ENCODE peak calls at places on chromosomes 4 and X, in six cellular contexts. One of them, this sample, is unnamed.

GRCh38 chr4:2940267-2941137 is 22.7 kb downstream of the NOP14 start:
- DNase-seq in K562: no peak
- DNase-seq in H1: no peak
- DNase-seq in GM12878: no peak
- DNase-seq in GM12891: no peak
- DNase-seq in HepG2: no peak
- DNase-seq in this sample: no peak

GRCh38 chr4:48190839-48191238 is 56.8 kb upstream of the TXK start:
- DNase-seq in K562: no peak
- DNase-seq in H1: no peak
- DNase-seq in GM12878: no peak
- DNase-seq in GM12891: no peak
- DNase-seq in HepG2: no peak
- DNase-seq in this sample: no peak

GRCh38 chr4:57442834-57443291 is 332.7 kb upstream of the IGFBP7 start:
- DNase-seq in K562: peak
- DNase-seq in H1: peak
- DNase-seq in GM12878: no peak
- DNase-seq in GM12891: no peak
- DNase-seq in HepG2: peak
- DNase-seq in this sample: no peak

GRCh38 chrX:3712870-3713224 is 602 bp downstream of the PRKX start:
- DNase-seq in K562: peak
- DNase-seq in H1: no peak
- DNase-seq in GM12878: no peak
- DNase-seq in GM12891: no peak
- DNase-seq in HepG2: no peak
- DNase-seq in this sample: peak

GRCh38 chrX:50067435-50068292 is 133.1 kb downstream of the AKAP4 start:
- DNase-seq in K562: peak
- DNase-seq in H1: peak
- DNase-seq in GM12878: no peak
- DNase-seq in GM12891: no peak
- DNase-seq in HepG2: peak
- DNase-seq in this sample: no peak

GRCh38 chrX:113586281-113586898 is 745.8 kb upstream of the AMOT start:
- DNase-seq in K562: no peak
- DNase-seq in H1: no peak
- DNase-seq in GM12878: no peak
- DNase-seq in GM12891: no peak
- DNase-seq in HepG2: no peak
- DNase-seq in this sample: no peak

GRCh38 chrX:132774312-132774711 is 184.1 kb downstream of the HS6ST2 start:
- DNase-seq in K562: no peak
- DNase-seq in H1: no peak
- DNase-seq in GM12878: no peak
- DNase-seq in GM12891: no peak
- DNase-seq in HepG2: no peak
- DNase-seq in this sample: no peak

GRCh38 chr4:185040523-185040922 is 22.2 kb downstream of the HELT start:
- DNase-seq in K562: no peak
- DNase-seq in H1: no peak
- DNase-seq in GM12878: no peak
- DNase-seq in GM12891: no peak
- DNase-seq in HepG2: no peak
- DNase-seq in this sample: no peak

GRCh38 chrX:54639018-54639345 is 109.0 kb downstream of the GNL3L start:
- DNase-seq in K562: no peak
- DNase-seq in H1: no peak
- DNase-seq in GM12878: no peak
- DNase-seq in GM12891: no peak
- DNase-seq in HepG2: no peak
- DNase-seq in this sample: no peak

GRCh38 chrX:54641530-54641929 is 111.5 kb downstream of the GNL3L start:
- DNase-seq in K562: no peak
- DNase-seq in H1: no peak
- DNase-seq in GM12878: no peak
- DNase-seq in GM12891: no peak
- DNase-seq in HepG2: no peak
- DNase-seq in this sample: no peak

GRCh38 chrX:54640721-54641120 is 110.7 kb downstream of the GNL3L start:
- DNase-seq in K562: no peak
- DNase-seq in H1: no peak
- DNase-seq in GM12878: no peak
- DNase-seq in GM12891: no peak
- DNase-seq in HepG2: peak
- DNase-seq in this sample: no peak

GRCh38 chrX:54640103-54640428 is 110.0 kb downstream of the GNL3L start:
- DNase-seq in K562: no peak
- DNase-seq in H1: no peak
- DNase-seq in GM12878: no peak
- DNase-seq in GM12891: no peak
- DNase-seq in HepG2: no peak
- DNase-seq in this sample: no peak

DNA sequence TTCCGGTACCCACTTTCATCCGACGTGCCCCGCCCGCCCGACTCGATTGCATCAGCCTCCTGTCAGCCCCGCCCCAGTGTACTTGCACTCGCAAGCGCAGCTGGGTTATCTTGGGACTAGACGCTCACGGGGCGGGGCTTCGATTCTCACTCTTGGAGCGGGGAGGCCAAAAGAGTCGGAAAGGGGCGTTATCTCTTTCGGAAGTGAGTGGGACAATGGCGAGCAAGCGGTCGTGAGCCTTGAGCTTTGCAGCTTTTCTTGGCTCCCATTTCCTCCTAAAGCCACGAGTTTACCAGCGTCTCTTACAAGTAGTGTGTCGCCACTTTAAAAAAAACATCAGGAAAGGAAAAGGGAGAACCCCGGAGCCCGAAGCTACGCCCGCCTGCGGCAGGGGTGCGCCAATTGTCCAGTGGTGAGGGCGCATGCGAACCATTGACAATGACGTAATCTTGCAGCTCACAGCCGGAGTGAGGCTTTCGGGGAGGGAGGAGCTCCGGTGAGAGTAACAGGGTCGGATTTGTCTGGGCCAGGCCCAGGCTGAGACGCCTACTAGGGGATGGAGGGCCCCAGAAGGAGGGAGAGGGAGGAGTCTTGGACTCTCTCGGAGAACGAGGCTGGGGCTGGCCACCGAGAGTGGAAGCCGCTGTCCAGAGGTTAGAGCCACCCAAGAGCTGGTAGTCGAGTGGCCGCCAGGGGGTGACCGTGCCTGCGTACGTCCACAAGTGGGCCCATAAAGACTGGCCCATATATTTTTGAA is 109.5 kb downstream of the GNL3L start:
- DNase-seq in K562: peak
- DNase-seq in H1: peak
- DNase-seq in GM12878: peak
- DNase-seq in GM12891: peak
- DNase-seq in HepG2: peak
- DNase-seq in this sample: peak
- TF ChIP-seq POLR2A in K562: peak
- TF ChIP-seq POLR2A in H1: peak
- TF ChIP-seq POLR2A in GM12878: peak
- TF ChIP-seq POLR2A in GM12891: peak
- TF ChIP-seq POLR2A in HepG2: peak
- TF ChIP-seq POLR2A in this sample: peak

GRCh38 chr4:146485968-146486367 is 35.8 kb downstream of the SLC10A7 start:
- DNase-seq in K562: no peak
- DNase-seq in H1: no peak
- DNase-seq in GM12878: no peak
- DNase-seq in GM12891: no peak
- DNase-seq in HepG2: no peak
- DNase-seq in this sample: no peak
- TF ChIP-seq TAF1 in K562: no peak
- TF ChIP-seq TAF1 in H1: no peak
- TF ChIP-seq TAF1 in GM12878: no peak
- TF ChIP-seq TAF1 in GM12891: no peak
- TF ChIP-seq TAF1 in HepG2: no peak
- TF ChIP-seq TAF1 in this sample: no peak

DNA sequence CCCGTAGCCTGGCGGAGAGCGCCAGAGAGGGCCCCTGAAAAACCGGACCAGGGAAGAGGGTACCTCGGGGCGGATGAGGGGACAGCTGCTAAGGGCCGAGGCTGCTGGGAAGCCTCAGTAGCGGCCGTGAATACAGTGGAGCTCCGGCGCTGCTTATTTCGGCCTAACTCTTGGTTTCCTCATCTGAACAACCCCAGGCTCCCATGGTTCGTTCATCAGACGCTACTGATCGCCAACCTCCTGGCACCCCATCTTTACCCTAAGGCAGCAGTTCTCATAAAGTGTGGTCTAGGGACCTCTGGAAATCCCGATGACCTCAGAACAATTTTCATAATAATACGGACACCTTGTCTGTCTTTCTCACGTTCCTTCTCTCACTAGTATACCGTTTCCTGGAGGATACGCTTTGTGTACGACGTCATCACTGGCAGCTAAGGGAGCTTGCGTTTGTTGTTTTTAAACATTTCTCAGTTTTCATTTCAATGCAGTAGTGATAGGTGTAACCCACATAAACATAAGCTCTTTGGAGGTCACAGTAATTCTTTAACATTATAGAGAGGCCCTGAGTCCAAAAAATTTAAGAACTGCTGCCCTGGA is 707 bp upstream of the RAB28 start:
- DNase-seq in K562: no peak
- DNase-seq in H1: no peak
- DNase-seq in GM12878: no peak
- DNase-seq in GM12891: no peak
- DNase-seq in HepG2: peak
- DNase-seq in this sample: no peak
- TF ChIP-seq POLR2A in K562: no peak
- TF ChIP-seq POLR2A in H1: no peak
- TF ChIP-seq POLR2A in GM12878: no peak
- TF ChIP-seq POLR2A in GM12891: no peak
- TF ChIP-seq POLR2A in HepG2: no peak
- TF ChIP-seq POLR2A in this sample: no peak

DNA sequence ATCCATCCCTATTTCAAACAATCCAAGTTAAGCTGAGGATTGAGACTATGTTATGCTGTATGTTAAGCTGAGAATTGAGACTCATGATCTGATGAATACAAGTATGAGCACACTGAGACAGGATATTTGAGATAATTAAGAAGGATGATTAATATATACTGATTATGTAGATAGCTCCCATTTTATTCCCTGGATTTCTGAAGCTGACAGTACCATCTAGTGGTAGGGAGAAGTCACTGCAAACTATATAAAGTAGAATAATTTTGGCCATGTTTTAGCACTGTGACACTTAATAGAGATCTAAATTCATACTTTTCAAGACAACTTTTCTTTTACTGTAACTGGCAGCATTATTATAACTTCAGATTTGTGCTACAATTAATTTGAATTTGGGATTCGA is 63.8 kb upstream of the HPRT1 start:
- DNase-seq in K562: peak
- DNase-seq in H1: no peak
- DNase-seq in GM12878: no peak
- DNase-seq in GM12891: no peak
- DNase-seq in HepG2: no peak
- DNase-seq in this sample: no peak
- TF ChIP-seq TAF1 in K562: no peak
- TF ChIP-seq TAF1 in H1: no peak
- TF ChIP-seq TAF1 in GM12878: no peak
- TF ChIP-seq TAF1 in GM12891: no peak
- TF ChIP-seq TAF1 in HepG2: no peak
- TF ChIP-seq TAF1 in this sample: no peak

DNA sequence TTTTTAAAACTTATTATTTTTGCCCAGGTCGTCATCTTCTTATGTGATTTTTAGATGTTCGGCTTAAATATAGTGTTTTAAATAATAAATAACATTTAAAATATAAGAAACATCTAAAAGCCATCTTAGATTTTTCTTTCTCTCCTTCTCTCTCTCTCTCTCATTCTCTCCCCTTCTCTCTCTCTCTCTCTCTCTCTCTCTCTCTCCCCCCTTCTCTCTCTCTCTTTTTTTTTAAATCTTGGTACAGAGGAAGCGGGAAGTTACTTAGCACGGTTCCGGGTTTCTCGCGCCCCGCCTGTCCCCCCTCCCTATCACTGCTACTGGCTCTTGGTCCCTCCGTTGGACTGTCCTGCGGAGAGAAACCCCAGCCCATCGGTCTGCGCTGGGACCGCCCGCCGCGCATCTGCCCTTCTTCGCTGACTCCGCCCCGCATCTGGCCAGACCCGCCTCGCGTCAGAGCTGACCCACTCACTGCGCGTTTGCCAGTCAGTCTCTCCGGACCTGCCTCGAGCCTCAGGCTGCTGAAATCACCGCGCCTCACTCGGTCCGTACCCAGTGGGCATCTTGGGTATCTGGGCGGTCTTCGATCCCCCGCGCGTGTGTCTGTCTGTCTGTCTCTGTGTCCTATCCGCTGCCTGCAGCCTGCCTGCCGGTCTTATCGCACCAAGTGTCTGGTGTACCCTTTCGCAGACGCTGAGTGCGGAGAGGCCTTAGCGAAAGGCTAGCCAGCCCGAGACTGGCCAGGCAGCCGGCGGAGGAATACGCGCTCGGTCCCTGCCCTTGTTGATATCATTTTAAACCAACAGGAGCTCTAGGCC is at the start of gene PABPC5:
- DNase-seq in K562: no peak
- DNase-seq in H1: peak
- DNase-seq in GM12878: no peak
- DNase-seq in GM12891: no peak
- DNase-seq in HepG2: no peak
- DNase-seq in this sample: no peak
- TF ChIP-seq POLR2A in K562: no peak
- TF ChIP-seq POLR2A in H1: no peak
- TF ChIP-seq POLR2A in GM12878: no peak
- TF ChIP-seq POLR2A in GM12891: no peak
- TF ChIP-seq POLR2A in HepG2: no peak
- TF ChIP-seq POLR2A in this sample: no peak

GRCh38 chrX:7514871-7515599 is 327.9 kb upstream of the VCX start:
- DNase-seq in K562: no peak
- DNase-seq in H1: no peak
- DNase-seq in GM12878: no peak
- DNase-seq in GM12891: no peak
- DNase-seq in HepG2: no peak
- DNase-seq in this sample: no peak

DNA sequence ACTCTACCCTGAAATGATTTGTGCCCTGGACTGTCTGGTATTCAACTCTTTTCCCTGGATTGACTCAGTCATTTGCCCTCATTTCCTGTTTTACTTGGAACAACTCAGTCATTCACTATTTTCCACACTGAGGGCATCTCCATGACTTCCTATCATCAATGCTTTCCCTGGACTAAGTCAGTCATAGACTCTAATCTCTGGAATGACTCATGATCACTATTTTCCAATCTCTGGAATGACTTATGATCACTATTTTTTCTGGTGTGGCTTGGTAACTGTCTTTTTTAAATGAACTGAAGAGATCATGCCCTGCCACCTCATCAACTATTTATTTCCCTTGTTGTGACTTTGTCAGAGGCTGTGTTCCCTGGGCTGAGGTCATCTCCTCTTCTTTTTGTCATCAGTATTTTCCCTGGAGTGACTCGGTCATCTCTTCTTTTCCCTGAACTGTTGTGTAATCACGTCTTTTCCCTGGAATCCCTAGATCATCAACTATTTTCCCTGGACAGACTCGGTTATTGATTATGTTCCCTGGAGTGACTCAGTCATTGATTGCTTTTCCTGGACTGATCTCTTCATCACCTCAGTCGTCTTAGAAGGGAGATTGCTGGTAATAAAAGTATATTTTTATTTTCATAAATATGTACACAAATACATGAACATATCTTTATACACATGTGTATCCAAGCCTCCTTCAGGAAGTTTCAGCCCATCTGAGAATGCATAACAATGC is 327.1 kb upstream of the VCX start:
- DNase-seq in K562: no peak
- DNase-seq in H1: no peak
- DNase-seq in GM12878: no peak
- DNase-seq in GM12891: no peak
- DNase-seq in HepG2: no peak
- DNase-seq in this sample: no peak
- TF ChIP-seq TAF1 in K562: no peak
- TF ChIP-seq TAF1 in H1: no peak
- TF ChIP-seq TAF1 in GM12878: no peak
- TF ChIP-seq TAF1 in GM12891: no peak
- TF ChIP-seq TAF1 in HepG2: no peak
- TF ChIP-seq TAF1 in this sample: no peak

This sample was measured in GM12892.